ENCODE peak calls at places on chromosomes 7 and 10, in seven cellular contexts. C, V, Y, U, X, T and Q are unnamed samples.

GRCh38 chr10:126674741-126675515 is 4.4 kb upstream of the C10orf90 start:
- DNase-seq in U (no peak), T (no peak), Y (no peak), V (no peak), C (no peak), X (no peak), Q (no peak)

GRCh38 chr7:4849390-4849789 is 12.4 kb downstream of the PAPOLB start:
- DNase-seq in V (no peak), U (peak), C (peak), Y (no peak), X (no peak), T (peak), Q (no peak)

GRCh38 chr7:80721880-80722595 is 83.6 kb downstream of the CD36 start:
- DNase-seq in Y (no peak), X (no peak), V (peak), C (no peak), T (peak), U (peak), Q (peak)

GRCh38 chr10:29882766-29883165 is 176.6 kb downstream of the JCAD start:
- DNase-seq in V (no peak), X (no peak), Y (no peak), U (no peak), T (no peak), C (no peak), Q (no peak)

GRCh38 chr7:116271161-116271979 is 61.0 kb downstream of the TES start:
- DNase-seq in V (no peak), X (no peak), C (no peak), Y (no peak), T (no peak), U (peak), Q (no peak)

GRCh38 chr7:99123571-99124033 is 20.3 kb downstream of the SMURF1 start:
- DNase-seq in Y (no peak), U (no peak), T (no peak), V (no peak), C (no peak), X (no peak), Q (no peak)

GRCh38 chr10:119737827-119738226 is 12.0 kb downstream of the INPP5F start:
- DNase-seq in V (no peak), Y (no peak), U (peak), C (no peak), T (peak), X (no peak), Q (peak)

GRCh38 chr10:51980752-51981151 is 281.4 kb upstream of the CSTF2T start:
- DNase-seq in C (no peak), T (no peak), X (no peak), Y (no peak), V (no peak), U (no peak), Q (no peak)

GRCh38 chr7:28573751-28574295 is 161.5 kb downstream of the CREB5 start:
- DNase-seq in X (no peak), V (no peak), C (no peak), T (no peak), Y (no peak), U (peak), Q (no peak)

GRCh38 chr7:119413314-119413805 is 859.6 kb upstream of the KCND2 start:
- DNase-seq in V (no peak), T (no peak), U (no peak), Y (no peak), C (no peak), X (peak), Q (no peak)

GRCh38 chr7:36468361-36469140 is 78.9 kb downstream of the ANLN start:
- DNase-seq in X (no peak), Y (no peak), C (no peak), U (no peak), V (no peak), T (no peak), Q (no peak)

GRCh38 chr10:89966211-89966610 is 264.8 kb downstream of the KIF20B start:
- DNase-seq in T (no peak), U (no peak), X (no peak), C (no peak), V (no peak), Y (no peak), Q (no peak)

GRCh38 chr7:42247301-42247700 is 10.3 kb upstream of the GLI3 start:
- DNase-seq in Y (no peak), X (no peak), V (no peak), T (peak), C (no peak), U (peak), Q (no peak)